ENCODE peak calls at places on chromosome 1, in four cellular contexts. One of them, this sample, is unnamed.

GRCh38 chr1:25903986-25904385 is 2.2 kb downstream of the STMN1 start:
- DNase-seq in A673: no peak
- DNase-seq in RCC 7860: no peak
- DNase-seq in activated T-helper 1 cell treated with Interleukin-2 at 50 U/mL for 16 hours: no peak
- DNase-seq in this sample: no peak

GRCh38 chr1:203525685-203526084 is 31.7 kb downstream of the OPTC start:
- DNase-seq in A673: no peak
- DNase-seq in RCC 7860: no peak
- DNase-seq in activated T-helper 1 cell treated with Interleukin-2 at 50 U/mL for 16 hours: no peak
- DNase-seq in this sample: no peak

GRCh38 chr1:219812491-219813221 is 115.7 kb downstream of the SLC30A10 start:
- DNase-seq in A673: peak
- DNase-seq in RCC 7860: peak
- DNase-seq in activated T-helper 1 cell treated with Interleukin-2 at 50 U/mL for 16 hours: no peak
- DNase-seq in this sample: peak

GRCh38 chr1:172429324-172430127 is 9.0 kb downstream of the C1orf105 start:
- DNase-seq in A673: peak
- DNase-seq in RCC 7860: peak
- DNase-seq in activated T-helper 1 cell treated with Interleukin-2 at 50 U/mL for 16 hours: no peak
- DNase-seq in this sample: peak

GRCh38 chr1:21815724-21816311 is 3.8 kb downstream of the LDLRAD2 start:
- DNase-seq in A673: no peak
- DNase-seq in RCC 7860: no peak
- DNase-seq in activated T-helper 1 cell treated with Interleukin-2 at 50 U/mL for 16 hours: no peak
- DNase-seq in this sample: no peak

GRCh38 chr1:7670334-7671145 is 100.6 kb upstream of the VAMP3 start:
- DNase-seq in A673: no peak
- DNase-seq in RCC 7860: no peak
- DNase-seq in activated T-helper 1 cell treated with Interleukin-2 at 50 U/mL for 16 hours: no peak
- DNase-seq in this sample: no peak

GRCh38 chr1:23167353-23168078 is 1.1 kb downstream of the LUZP1 start:
- DNase-seq in A673: peak
- DNase-seq in RCC 7860: peak
- DNase-seq in activated T-helper 1 cell treated with Interleukin-2 at 50 U/mL for 16 hours: peak
- DNase-seq in this sample: no peak

GRCh38 chr1:3469849-3470649 is 15.6 kb downstream of the ARHGEF16 start:
- DNase-seq in A673: no peak
- DNase-seq in RCC 7860: no peak
- DNase-seq in activated T-helper 1 cell treated with Interleukin-2 at 50 U/mL for 16 hours: no peak
- DNase-seq in this sample: no peak

GRCh38 chr1:208234721-208235120 is 9.5 kb downstream of the PLXNA2 start:
- DNase-seq in A673: no peak
- DNase-seq in RCC 7860: no peak
- DNase-seq in activated T-helper 1 cell treated with Interleukin-2 at 50 U/mL for 16 hours: no peak
- DNase-seq in this sample: no peak

GRCh38 chr1:166283190-166283589 is 116.4 kb upstream of the FAM78B start:
- DNase-seq in A673: no peak
- DNase-seq in RCC 7860: no peak
- DNase-seq in activated T-helper 1 cell treated with Interleukin-2 at 50 U/mL for 16 hours: no peak
- DNase-seq in this sample: no peak

GRCh38 chr1:116567790-116568667 is 2.8 kb downstream of the CD58 start:
- DNase-seq in A673: no peak
- DNase-seq in RCC 7860: no peak
- DNase-seq in activated T-helper 1 cell treated with Interleukin-2 at 50 U/mL for 16 hours: no peak
- DNase-seq in this sample: no peak

GRCh38 chr1:21229246-21230000 is 52.7 kb upstream of the EIF4G3 start:
- DNase-seq in A673: no peak
- DNase-seq in RCC 7860: no peak
- DNase-seq in activated T-helper 1 cell treated with Interleukin-2 at 50 U/mL for 16 hours: no peak
- DNase-seq in this sample: peak

GRCh38 chr1:150484431-150484830 is 2.8 kb upstream of the TARS2 start:
- DNase-seq in A673: no peak
- DNase-seq in RCC 7860: peak
- DNase-seq in activated T-helper 1 cell treated with Interleukin-2 at 50 U/mL for 16 hours: no peak
- DNase-seq in this sample: no peak

GRCh38 chr1:202034683-202035462 is 24.5 kb downstream of the ELF3 start:
- DNase-seq in A673: peak
- DNase-seq in RCC 7860: peak
- DNase-seq in activated T-helper 1 cell treated with Interleukin-2 at 50 U/mL for 16 hours: no peak
- DNase-seq in this sample: peak

GRCh38 chr1:57319165-57319564 is 104.7 kb downstream of the DAB1 start:
- DNase-seq in A673: peak
- DNase-seq in RCC 7860: no peak
- DNase-seq in activated T-helper 1 cell treated with Interleukin-2 at 50 U/mL for 16 hours: no peak
- DNase-seq in this sample: no peak

GRCh38 chr1:179550753-179551682 is 24.7 kb downstream of the NPHS2 start:
- DNase-seq in A673: peak
- DNase-seq in RCC 7860: peak
- DNase-seq in activated T-helper 1 cell treated with Interleukin-2 at 50 U/mL for 16 hours: no peak
- DNase-seq in this sample: peak

GRCh38 chr1:44296067-44296466 is 59.0 kb downstream of the ERI3 start:
- DNase-seq in A673: no peak
- DNase-seq in RCC 7860: no peak
- DNase-seq in activated T-helper 1 cell treated with Interleukin-2 at 50 U/mL for 16 hours: no peak
- DNase-seq in this sample: no peak

GRCh38 chr1:17765444-17766411 is 10.6 kb downstream of the ACTL8 start:
- DNase-seq in A673: peak
- DNase-seq in RCC 7860: peak
- DNase-seq in activated T-helper 1 cell treated with Interleukin-2 at 50 U/mL for 16 hours: no peak
- DNase-seq in this sample: peak

GRCh38 chr1:4631321-4631720 is 23.1 kb upstream of the AJAP1 start:
- DNase-seq in A673: no peak
- DNase-seq in RCC 7860: no peak
- DNase-seq in activated T-helper 1 cell treated with Interleukin-2 at 50 U/mL for 16 hours: no peak
- DNase-seq in this sample: no peak

GRCh38 chr1:206117151-206117948 is at the start of gene AVPR1B:
- DNase-seq in A673: peak
- DNase-seq in RCC 7860: no peak
- DNase-seq in activated T-helper 1 cell treated with Interleukin-2 at 50 U/mL for 16 hours: no peak
- DNase-seq in this sample: no peak

GRCh38 chr1:10634428-10635384 is 160.0 kb downstream of the PEX14 start:
- DNase-seq in A673: peak
- DNase-seq in RCC 7860: no peak
- DNase-seq in activated T-helper 1 cell treated with Interleukin-2 at 50 U/mL for 16 hours: no peak
- DNase-seq in this sample: no peak

GRCh38 chr1:44405804-44406743 is 1.0 kb downstream of the RNF220 start:
- DNase-seq in A673: peak
- DNase-seq in RCC 7860: peak
- DNase-seq in activated T-helper 1 cell treated with Interleukin-2 at 50 U/mL for 16 hours: no peak
- DNase-seq in this sample: no peak

GRCh38 chr1:200079576-200079975 is 52.1 kb downstream of the NR5A2 start:
- DNase-seq in A673: no peak
- DNase-seq in RCC 7860: no peak
- DNase-seq in activated T-helper 1 cell treated with Interleukin-2 at 50 U/mL for 16 hours: no peak
- DNase-seq in this sample: no peak

GRCh38 chr1:2194319-2194897 is at the start of gene FAAP20:
- DNase-seq in A673: peak
- DNase-seq in RCC 7860: peak
- DNase-seq in activated T-helper 1 cell treated with Interleukin-2 at 50 U/mL for 16 hours: peak
- DNase-seq in this sample: peak

GRCh38 chr1:147243228-147243685 is 773 bp downstream of the CHD1L start:
- DNase-seq in A673: no peak
- DNase-seq in RCC 7860: peak
- DNase-seq in activated T-helper 1 cell treated with Interleukin-2 at 50 U/mL for 16 hours: no peak
- DNase-seq in this sample: no peak

GRCh38 chr1:115194571-115194970 is 105.3 kb upstream of the TSPAN2 start:
- DNase-seq in A673: no peak
- DNase-seq in RCC 7860: no peak
- DNase-seq in activated T-helper 1 cell treated with Interleukin-2 at 50 U/mL for 16 hours: no peak
- DNase-seq in this sample: no peak

GRCh38 chr1:173867141-173867752 is 542 bp downstream of the GAS5 start:
- DNase-seq in A673: no peak
- DNase-seq in RCC 7860: no peak
- DNase-seq in activated T-helper 1 cell treated with Interleukin-2 at 50 U/mL for 16 hours: no peak
- DNase-seq in this sample: no peak

GRCh38 chr1:55214214-55214902 is 806 bp downstream of the USP24 start:
- DNase-seq in A673: peak
- DNase-seq in RCC 7860: peak
- DNase-seq in activated T-helper 1 cell treated with Interleukin-2 at 50 U/mL for 16 hours: peak
- DNase-seq in this sample: no peak

GRCh38 chr1:200925821-200926220 is 31.1 kb downstream of the INAVA start:
- DNase-seq in A673: no peak
- DNase-seq in RCC 7860: peak
- DNase-seq in activated T-helper 1 cell treated with Interleukin-2 at 50 U/mL for 16 hours: no peak
- DNase-seq in this sample: no peak

GRCh38 chr1:6424619-6425593 is at the start of gene ESPN:
- DNase-seq in A673: no peak
- DNase-seq in RCC 7860: no peak
- DNase-seq in activated T-helper 1 cell treated with Interleukin-2 at 50 U/mL for 16 hours: no peak
- DNase-seq in this sample: no peak

GRCh38 chr1:192489748-192490147 is 85.8 kb upstream of the RGS1 start:
- DNase-seq in A673: peak
- DNase-seq in RCC 7860: peak
- DNase-seq in activated T-helper 1 cell treated with Interleukin-2 at 50 U/mL for 16 hours: no peak
- DNase-seq in this sample: peak

GRCh38 chr1:54818461-54819194 is 17.5 kb upstream of the TTC22 start:
- DNase-seq in A673: no peak
- DNase-seq in RCC 7860: no peak
- DNase-seq in activated T-helper 1 cell treated with Interleukin-2 at 50 U/mL for 16 hours: no peak
- DNase-seq in this sample: no peak

GRCh38 chr1:33433509-33434362 is 2.8 kb upstream of the PHC2 start:
- DNase-seq in A673: peak
- DNase-seq in RCC 7860: peak
- DNase-seq in activated T-helper 1 cell treated with Interleukin-2 at 50 U/mL for 16 hours: no peak
- DNase-seq in this sample: peak

GRCh38 chr1:226405411-226405988 is 2.4 kb downstream of the PARP1 start:
- DNase-seq in A673: no peak
- DNase-seq in RCC 7860: no peak
- DNase-seq in activated T-helper 1 cell treated with Interleukin-2 at 50 U/mL for 16 hours: no peak
- DNase-seq in this sample: no peak

GRCh38 chr1:24141311-24141997 is 1.5 kb downstream of the IL22RA1 start:
- DNase-seq in A673: no peak
- DNase-seq in RCC 7860: no peak
- DNase-seq in activated T-helper 1 cell treated with Interleukin-2 at 50 U/mL for 16 hours: no peak
- DNase-seq in this sample: no peak

GRCh38 chr1:220281159-220281574 is 8.9 kb upstream of the RAB3GAP2 start:
- DNase-seq in A673: peak
- DNase-seq in RCC 7860: no peak
- DNase-seq in activated T-helper 1 cell treated with Interleukin-2 at 50 U/mL for 16 hours: no peak
- DNase-seq in this sample: no peak

GRCh38 chr1:60970081-60970509 is 112.3 kb upstream of the NFIA start:
- DNase-seq in A673: peak
- DNase-seq in RCC 7860: no peak
- DNase-seq in activated T-helper 1 cell treated with Interleukin-2 at 50 U/mL for 16 hours: no peak
- DNase-seq in this sample: no peak

GRCh38 chr1:203299180-203299579 is 6.1 kb upstream of the BTG2 start:
- DNase-seq in A673: no peak
- DNase-seq in RCC 7860: no peak
- DNase-seq in activated T-helper 1 cell treated with Interleukin-2 at 50 U/mL for 16 hours: no peak
- DNase-seq in this sample: no peak